ENCODE peak calls at places on chromosomes 1 and 21, in four cellular contexts. E is left ventricle myocardium inferior, B is adipocyte, R is thoracic aorta. U is an unnamed sample.
A peak's percentile ranks its signal among the peaks of the same experiment; 100 is the strongest.

GRCh38 chr21:38733973-38734546 is 71.7 kb upstream of the ETS2 start:
- DNase-seq in E (peak; percentile 91), B (peak; percentile 91), R (peak; percentile 86), U (peak; percentile 90)

GRCh38 chr1:181353526-181353925 is 129.8 kb upstream of the CACNA1E start:
- DNase-seq in E (no peak), B (no peak), R (no peak), U (no peak)

GRCh38 chr1:24119859-24120756 is 8.2 kb upstream of the MYOM3 start:
- DNase-seq in E (peak; percentile 53), B (peak; percentile 29), R (no peak), U (peak; percentile 80)

GRCh38 chr1:242449211-242449610 is 75.3 kb downstream of the PLD5 start:
- DNase-seq in E (no peak), B (no peak), R (no peak), U (no peak)

GRCh38 chr1:60922304-60922703 is 160.1 kb upstream of the NFIA start:
- DNase-seq in E (peak; percentile 49), B (peak; percentile 57), R (no peak), U (no peak)

GRCh38 chr1:248783367-248783766 is 27.8 kb upstream of the LYPD8 start:
- DNase-seq in E (no peak), B (no peak), R (no peak), U (no peak)

GRCh38 chr1:95035536-95035935 is 37.2 kb downstream of the ALG14 start:
- DNase-seq in E (no peak), B (peak; percentile 91), R (no peak), U (no peak)

GRCh38 chr1:228001738-228002535 is 4.9 kb upstream of the WNT3A start:
- DNase-seq in E (no peak), B (no peak), R (no peak), U (no peak)

GRCh38 chr1:31669433-31669785 is 24.7 kb upstream of the PEF1 start:
- DNase-seq in E (no peak), B (no peak), R (no peak), U (no peak)

GRCh38 chr1:16209847-16210407 is 2.5 kb downstream of the ARHGEF19 start:
- DNase-seq in E (no peak), B (peak; percentile 16), R (no peak), U (no peak)

GRCh38 chr1:224047538-224047937 is 66.4 kb upstream of the FBXO28 start:
- DNase-seq in E (no peak), B (peak; percentile 49), R (no peak), U (no peak)

GRCh38 chr21:31865429-31865970 is 7.3 kb upstream of the HUNK start:
- DNase-seq in E (no peak), B (no peak), R (no peak), U (no peak)

GRCh38 chr1:50295553-50295952 is 127.7 kb downstream of the DMRTA2 start:
- DNase-seq in E (no peak), B (no peak), R (no peak), U (no peak)

GRCh38 chr1:101200513-101200912 is 36.3 kb upstream of the S1PR1 start:
- DNase-seq in E (no peak), B (peak; percentile 84), R (no peak), U (no peak)

GRCh38 chr1:18724001-18724411 is 93.4 kb downstream of the PAX7 start:
- DNase-seq in E (no peak), B (no peak), R (no peak), U (no peak)

GRCh38 chr21:18950045-18950740 is 546.6 kb upstream of the TMPRSS15 start:
- DNase-seq in E (no peak), B (no peak), R (no peak), U (no peak)

GRCh38 chr1:112141923-112142322 is 152.5 kb upstream of the KCND3 start:
- DNase-seq in E (peak; percentile 46), B (no peak), R (no peak), U (no peak)

GRCh38 chr1:241837901-241838300 is 10.1 kb upstream of the EXO1 start:
- DNase-seq in E (no peak), B (peak; percentile 90), R (no peak), U (no peak)

GRCh38 chr1:235421751-235422150 is 54.5 kb downstream of the TBCE start:
- DNase-seq in E (no peak), B (no peak), R (no peak), U (no peak)

GRCh38 chr1:225962440-225962975 is 21.5 kb upstream of the LEFTY2 start:
- DNase-seq in E (peak; percentile 33), B (peak; percentile 14), R (no peak), U (no peak)

GRCh38 chr1:153795325-153795837 is 20.2 kb downstream of the SLC27A3 start:
- DNase-seq in E (no peak), B (no peak), R (no peak), U (no peak)

GRCh38 chr1:182841368-182841988 is 2.3 kb downstream of the DHX9 start:
- DNase-seq in E (no peak), B (peak; percentile 32), R (no peak), U (no peak)

GRCh38 chr1:22731924-22732522 is 21.4 kb downstream of the EPHB2 start:
- DNase-seq in E (no peak), B (no peak), R (no peak), U (no peak)

GRCh38 chr1:112714313-112715263 is 544 bp downstream of the PPM1J start:
- DNase-seq in E (no peak), B (peak; percentile 45), R (no peak), U (peak; percentile 68)

GRCh38 chr1:40692429-40692905 is 963 bp downstream of the NFYC start:
- DNase-seq in E (no peak), B (peak; percentile 57), R (no peak), U (no peak)

GRCh38 chr1:178650950-178651461 is 74.0 kb upstream of the RALGPS2 start:
- DNase-seq in E (no peak), B (peak; percentile 20), R (no peak), U (no peak)

GRCh38 chr21:45404726-45405270 is at the start of gene COL18A1:
- DNase-seq in E (peak; percentile 78), B (peak; percentile 79), R (no peak), U (peak; percentile 77)

GRCh38 chr1:117981455-117982192 is 52.1 kb downstream of the WDR3 start:
- DNase-seq in E (no peak), B (no peak), R (no peak), U (no peak)

GRCh38 chr21:39048064-39048463 is 135.2 kb downstream of the PSMG1 start:
- DNase-seq in E (no peak), B (no peak), R (no peak), U (no peak)

GRCh38 chr1:88117597-88117996 is 566.5 kb upstream of the PKN2 start:
- DNase-seq in E (no peak), B (no peak), R (no peak), U (no peak)

GRCh38 chr1:37861151-37861550 is 1.8 kb upstream of the MTF1 start:
- DNase-seq in E (no peak), B (no peak), R (no peak), U (no peak)

GRCh38 chr1:25947027-25947426 is 40.8 kb upstream of the STMN1 start:
- DNase-seq in E (no peak), B (no peak), R (no peak), U (no peak)

GRCh38 chr1:2939041-2939552 is 82.2 kb upstream of the ACTRT2 start:
- DNase-seq in E (no peak), B (no peak), R (no peak), U (no peak)

GRCh38 chr1:53592521-53592982 is 133.4 kb downstream of the DMRTB1 start:
- DNase-seq in E (no peak), B (peak; percentile 30), R (no peak), U (no peak)

GRCh38 chr1:28519946-28520725 is 14.3 kb downstream of the RCC1 start:
- DNase-seq in E (no peak), B (no peak), R (no peak), U (no peak)

GRCh38 chr1:96366516-96366915 is 355.1 kb upstream of the PTBP2 start:
- DNase-seq in E (no peak), B (peak; percentile 54), R (no peak), U (no peak)

GRCh38 chr21:43975469-43976098 is 36.5 kb upstream of the TRAPPC10 start:
- DNase-seq in E (peak; percentile 76), B (peak; percentile 81), R (no peak), U (peak; percentile 79)

GRCh38 chr1:1208713-1209433 is 2.5 kb upstream of the TNFRSF18 start:
- DNase-seq in E (peak; percentile 12), B (no peak), R (no peak), U (peak; percentile 49)

DNA sequence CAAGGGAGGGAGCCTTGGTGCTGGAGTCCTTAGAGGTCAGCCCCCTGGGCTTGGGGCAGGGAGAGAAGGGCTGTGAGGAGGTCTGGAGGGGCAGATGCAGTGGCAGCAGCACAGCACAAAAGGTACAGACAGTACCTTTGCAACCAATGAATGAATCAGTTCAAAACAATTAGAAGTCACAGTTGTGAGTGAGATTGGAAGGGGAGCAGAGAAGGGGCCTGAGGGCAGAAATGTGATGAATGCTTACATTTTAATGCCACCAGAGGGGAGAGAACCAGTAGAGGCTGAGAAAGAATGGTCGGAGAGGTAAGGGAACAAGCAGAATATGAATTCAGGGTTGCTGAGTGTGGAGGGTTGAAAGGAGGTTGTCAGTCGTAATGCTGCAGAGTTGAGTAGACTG is 24.2 kb downstream of the CAMTA1 start:
- DNase-seq in E (no peak), B (no peak), R (no peak), U (no peak)
- H3K36me3 ChIP-seq in E (no peaks in the 10 kb centered on the region), B (no peaks in the 10 kb centered on the region), R (no peaks in the 10 kb centered on the region), U (no peaks in the 10 kb centered on the region)

DNA sequence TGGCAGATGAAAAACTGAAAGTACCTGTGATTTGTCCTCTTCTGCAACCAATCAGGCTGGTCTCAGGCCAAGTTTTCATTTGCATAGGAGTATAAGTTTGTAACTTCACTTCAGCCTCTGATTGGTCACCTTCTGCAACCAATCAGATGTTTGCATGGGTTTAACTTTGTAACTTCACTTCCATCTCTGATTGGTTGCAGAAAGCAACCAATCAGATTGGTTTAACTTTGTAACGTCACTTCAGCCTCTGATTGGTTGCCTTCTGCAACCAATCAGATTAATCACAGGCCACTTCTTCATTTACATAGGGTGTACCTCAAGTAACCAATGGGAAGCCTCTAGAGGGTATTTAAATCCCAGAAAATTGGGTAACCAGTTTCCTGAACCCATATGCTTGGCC is 18.9 kb upstream of the TUT4 start:
- DNase-seq in E (no peak), B (no peak), R (no peak), U (no peak)
- H3K36me3 ChIP-seq in E (no peaks in the 10 kb centered on the region), B (no peaks in the 10 kb centered on the region), R (no peaks in the 10 kb centered on the region), U (no peaks in the 10 kb centered on the region)

GRCh38 chr1:160224606-160225005 is 19.4 kb downstream of the PEA15 start:
- DNase-seq in E (no peak), B (no peak), R (no peak), U (no peak)
- H3K36me3 ChIP-seq in E (peaks cover 96% of the 10 kb centered on the region), B (peaks cover 97% of the 10 kb centered on the region), R (peaks cover 72% of the 10 kb centered on the region), U (peaks cover 27% of the 10 kb centered on the region)

GRCh38 chr21:36571556-36571955 is 91.6 kb upstream of the CLDN14 start:
- DNase-seq in E (no peak), B (no peak), R (no peak), U (no peak)
- H3K36me3 ChIP-seq in E (no peaks in the 10 kb centered on the region), B (no peaks in the 10 kb centered on the region), R (no peaks in the 10 kb centered on the region), U (no peaks in the 10 kb centered on the region)

DNA sequence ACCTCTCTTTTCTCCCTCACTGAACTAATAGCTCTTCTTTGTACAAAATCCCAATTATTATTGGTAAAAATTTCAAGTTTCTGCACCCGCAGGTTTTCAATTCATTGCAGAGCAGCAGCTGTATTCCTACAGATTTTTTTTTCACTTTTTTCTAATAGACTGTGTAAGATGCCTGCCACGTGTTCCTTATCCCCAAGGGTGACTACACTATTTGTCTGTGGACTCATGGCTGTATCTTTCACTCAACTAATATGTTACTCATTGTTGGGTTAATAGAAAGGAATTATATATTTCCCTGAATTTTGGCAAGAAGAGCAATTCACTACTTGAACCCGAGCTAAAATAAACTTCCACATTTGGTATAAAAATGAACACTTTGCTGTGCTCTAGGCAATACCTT is 158.7 kb downstream of the NCAM2 start:
- DNase-seq in E (no peak), B (no peak), R (no peak), U (no peak)
- H3K36me3 ChIP-seq in E (no peaks in the 10 kb centered on the region), B (no peaks in the 10 kb centered on the region), R (no peaks in the 10 kb centered on the region), U (no peaks in the 10 kb centered on the region)

GRCh38 chr1:165597883-165598675 is 33.0 kb upstream of the MGST3 start:
- DNase-seq in E (peak; percentile 96), B (peak; percentile 99), R (peak; percentile 97), U (peak; percentile 99)
- H3K36me3 ChIP-seq in E (no peaks in the 10 kb centered on the region), B (no peaks in the 10 kb centered on the region), R (no peaks in the 10 kb centered on the region), U (no peaks in the 10 kb centered on the region)